ENCODE peak calls at places on chromosomes 16 and 17, in eight cellular contexts. One of them, this sample, is unnamed.

GRCh38 chr17:10748475-10749110 is 18.8 kb upstream of the TMEM220 start:
- DNase-seq in CD4-positive, alpha-beta T cell: no peak
- DNase-seq in fibroblast of mammary gland: no peak
- DNase-seq in K562: no peak
- DNase-seq in fibroblast of the aortic adventitia: no peak
- DNase-seq in osteoblast: no peak
- DNase-seq in cardiac fibroblast: no peak
- DNase-seq in AG04450: no peak
- DNase-seq in this sample: no peak

GRCh38 chr17:77687417-77687816 is 271.1 kb upstream of the TNRC6C start:
- DNase-seq in CD4-positive, alpha-beta T cell: no peak
- DNase-seq in fibroblast of mammary gland: no peak
- DNase-seq in K562: no peak
- DNase-seq in fibroblast of the aortic adventitia: no peak
- DNase-seq in osteoblast: no peak
- DNase-seq in cardiac fibroblast: no peak
- DNase-seq in AG04450: no peak
- DNase-seq in this sample: no peak

GRCh38 chr17:43737722-43738121 is 20.9 kb downstream of the SOST start:
- DNase-seq in CD4-positive, alpha-beta T cell: no peak
- DNase-seq in fibroblast of mammary gland: no peak
- DNase-seq in K562: no peak
- DNase-seq in fibroblast of the aortic adventitia: peak
- DNase-seq in osteoblast: no peak
- DNase-seq in cardiac fibroblast: no peak
- DNase-seq in AG04450: no peak
- DNase-seq in this sample: no peak

GRCh38 chr16:25747160-25747758 is 55.5 kb downstream of the HS3ST4 start:
- DNase-seq in CD4-positive, alpha-beta T cell: no peak
- DNase-seq in fibroblast of mammary gland: no peak
- DNase-seq in K562: peak
- DNase-seq in fibroblast of the aortic adventitia: peak
- DNase-seq in osteoblast: no peak
- DNase-seq in cardiac fibroblast: no peak
- DNase-seq in AG04450: no peak
- DNase-seq in this sample: no peak

GRCh38 chr16:75081179-75081859 is 35.3 kb downstream of the LDHD start:
- DNase-seq in CD4-positive, alpha-beta T cell: no peak
- DNase-seq in fibroblast of mammary gland: no peak
- DNase-seq in K562: no peak
- DNase-seq in fibroblast of the aortic adventitia: no peak
- DNase-seq in osteoblast: no peak
- DNase-seq in cardiac fibroblast: no peak
- DNase-seq in AG04450: no peak
- DNase-seq in this sample: no peak

GRCh38 chr17:39064374-39064773 is 87.1 kb downstream of the PLXDC1 start:
- DNase-seq in CD4-positive, alpha-beta T cell: no peak
- DNase-seq in fibroblast of mammary gland: peak
- DNase-seq in K562: no peak
- DNase-seq in fibroblast of the aortic adventitia: peak
- DNase-seq in osteoblast: peak
- DNase-seq in cardiac fibroblast: peak
- DNase-seq in AG04450: peak
- DNase-seq in this sample: peak

GRCh38 chr17:6894206-6894528 is 62.6 kb upstream of the TEKT1 start:
- DNase-seq in CD4-positive, alpha-beta T cell: no peak
- DNase-seq in fibroblast of mammary gland: peak
- DNase-seq in K562: no peak
- DNase-seq in fibroblast of the aortic adventitia: peak
- DNase-seq in osteoblast: peak
- DNase-seq in cardiac fibroblast: peak
- DNase-seq in AG04450: no peak
- DNase-seq in this sample: no peak

GRCh38 chr16:50267151-50267631 is 840 bp downstream of the ADCY7 start:
- DNase-seq in CD4-positive, alpha-beta T cell: no peak
- DNase-seq in fibroblast of mammary gland: no peak
- DNase-seq in K562: no peak
- DNase-seq in fibroblast of the aortic adventitia: no peak
- DNase-seq in osteoblast: peak
- DNase-seq in cardiac fibroblast: no peak
- DNase-seq in AG04450: no peak
- DNase-seq in this sample: no peak

GRCh38 chr17:33469911-33470310 is 176.8 kb upstream of the ASIC2 start:
- DNase-seq in CD4-positive, alpha-beta T cell: no peak
- DNase-seq in fibroblast of mammary gland: peak
- DNase-seq in K562: peak
- DNase-seq in fibroblast of the aortic adventitia: peak
- DNase-seq in osteoblast: no peak
- DNase-seq in cardiac fibroblast: peak
- DNase-seq in AG04450: peak
- DNase-seq in this sample: peak

GRCh38 chr16:86559802-86560305 is 4.8 kb upstream of the MTHFSD start:
- DNase-seq in CD4-positive, alpha-beta T cell: no peak
- DNase-seq in fibroblast of mammary gland: no peak
- DNase-seq in K562: no peak
- DNase-seq in fibroblast of the aortic adventitia: no peak
- DNase-seq in osteoblast: peak
- DNase-seq in cardiac fibroblast: no peak
- DNase-seq in AG04450: no peak
- DNase-seq in this sample: no peak

GRCh38 chr17:4554441-4554996 is 665 bp downstream of the MYBBP1A start:
- DNase-seq in CD4-positive, alpha-beta T cell: no peak
- DNase-seq in fibroblast of mammary gland: no peak
- DNase-seq in K562: no peak
- DNase-seq in fibroblast of the aortic adventitia: no peak
- DNase-seq in osteoblast: no peak
- DNase-seq in cardiac fibroblast: no peak
- DNase-seq in AG04450: no peak
- DNase-seq in this sample: no peak

GRCh38 chr17:4555863-4556646 is 871 bp upstream of the MYBBP1A start:
- DNase-seq in CD4-positive, alpha-beta T cell: no peak
- DNase-seq in fibroblast of mammary gland: no peak
- DNase-seq in K562: no peak
- DNase-seq in fibroblast of the aortic adventitia: no peak
- DNase-seq in osteoblast: peak
- DNase-seq in cardiac fibroblast: no peak
- DNase-seq in AG04450: no peak
- DNase-seq in this sample: no peak

GRCh38 chr17:4553669-4554068 is 1.5 kb downstream of the MYBBP1A start:
- DNase-seq in CD4-positive, alpha-beta T cell: no peak
- DNase-seq in fibroblast of mammary gland: no peak
- DNase-seq in K562: no peak
- DNase-seq in fibroblast of the aortic adventitia: no peak
- DNase-seq in osteoblast: no peak
- DNase-seq in cardiac fibroblast: no peak
- DNase-seq in AG04450: no peak
- DNase-seq in this sample: no peak

GRCh38 chr17:4556996-4557395 is 1.8 kb upstream of the MYBBP1A start:
- DNase-seq in CD4-positive, alpha-beta T cell: no peak
- DNase-seq in fibroblast of mammary gland: no peak
- DNase-seq in K562: no peak
- DNase-seq in fibroblast of the aortic adventitia: no peak
- DNase-seq in osteoblast: peak
- DNase-seq in cardiac fibroblast: no peak
- DNase-seq in AG04450: no peak
- DNase-seq in this sample: no peak

DNA sequence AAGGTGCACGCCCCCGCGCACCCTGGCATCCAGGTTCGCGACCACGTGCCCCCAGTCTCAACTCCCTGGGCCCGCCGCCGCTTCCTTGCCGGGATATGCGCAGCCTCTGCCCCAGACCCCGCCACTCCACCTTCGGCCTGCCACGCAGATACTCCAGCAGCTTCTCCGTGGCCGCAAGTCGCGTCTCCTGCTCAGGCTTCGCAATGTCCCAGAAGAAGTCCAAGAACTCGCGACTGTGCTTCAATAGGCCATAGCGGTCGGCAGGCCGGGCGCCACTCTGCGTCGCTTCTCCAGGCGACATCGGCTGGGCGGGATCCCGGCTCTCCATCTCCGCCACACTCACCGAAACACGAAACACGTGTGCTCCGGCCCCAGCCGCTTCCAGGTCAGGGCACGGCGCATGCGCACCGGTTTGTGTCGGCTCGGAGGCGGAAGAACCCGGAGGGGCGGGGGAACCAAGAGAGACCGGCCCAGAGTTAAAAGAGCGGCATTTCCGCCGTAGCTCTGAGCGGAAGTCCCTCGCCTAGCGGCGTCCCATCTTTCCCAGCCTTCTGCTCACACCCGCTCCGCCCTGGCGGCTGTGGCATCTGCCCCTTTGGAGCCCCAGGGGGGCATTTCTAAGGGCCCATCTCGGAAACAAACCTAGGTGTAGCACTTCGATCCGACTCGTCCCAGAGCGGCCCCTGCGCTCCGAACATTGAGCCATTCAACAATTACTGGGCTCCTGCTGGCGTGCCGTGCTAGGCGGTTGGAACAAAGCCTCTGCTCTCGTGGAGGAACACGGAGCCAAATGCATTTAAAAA is at the start of gene MYBBP1A:
- DNase-seq in CD4-positive, alpha-beta T cell: peak
- DNase-seq in fibroblast of mammary gland: peak
- DNase-seq in K562: peak
- DNase-seq in fibroblast of the aortic adventitia: peak
- DNase-seq in osteoblast: peak
- DNase-seq in cardiac fibroblast: peak
- DNase-seq in AG04450: peak
- DNase-seq in this sample: peak
- TF ChIP-seq CTCF in CD4-positive, alpha-beta T cell: no peak
- TF ChIP-seq CTCF in fibroblast of mammary gland: no peak
- TF ChIP-seq CTCF in K562: no peak
- TF ChIP-seq CTCF in fibroblast of the aortic adventitia: peak
- TF ChIP-seq CTCF in osteoblast: peak
- TF ChIP-seq CTCF in cardiac fibroblast: peak
- TF ChIP-seq CTCF in AG04450: peak
- TF ChIP-seq CTCF in this sample: peak

GRCh38 chr16:83609178-83609577 is 198.6 kb upstream of the HSBP1 start:
- DNase-seq in CD4-positive, alpha-beta T cell: no peak
- DNase-seq in fibroblast of mammary gland: no peak
- DNase-seq in K562: no peak
- DNase-seq in fibroblast of the aortic adventitia: peak
- DNase-seq in osteoblast: no peak
- DNase-seq in cardiac fibroblast: peak
- DNase-seq in AG04450: no peak
- DNase-seq in this sample: peak

GRCh38 chr16:83602797-83603735 is 204.7 kb upstream of the HSBP1 start:
- DNase-seq in CD4-positive, alpha-beta T cell: no peak
- DNase-seq in fibroblast of mammary gland: no peak
- DNase-seq in K562: no peak
- DNase-seq in fibroblast of the aortic adventitia: no peak
- DNase-seq in osteoblast: no peak
- DNase-seq in cardiac fibroblast: no peak
- DNase-seq in AG04450: no peak
- DNase-seq in this sample: no peak

GRCh38 chr16:83603981-83604570 is 203.7 kb upstream of the HSBP1 start:
- DNase-seq in CD4-positive, alpha-beta T cell: no peak
- DNase-seq in fibroblast of mammary gland: no peak
- DNase-seq in K562: no peak
- DNase-seq in fibroblast of the aortic adventitia: no peak
- DNase-seq in osteoblast: no peak
- DNase-seq in cardiac fibroblast: no peak
- DNase-seq in AG04450: no peak
- DNase-seq in this sample: peak

DNA sequence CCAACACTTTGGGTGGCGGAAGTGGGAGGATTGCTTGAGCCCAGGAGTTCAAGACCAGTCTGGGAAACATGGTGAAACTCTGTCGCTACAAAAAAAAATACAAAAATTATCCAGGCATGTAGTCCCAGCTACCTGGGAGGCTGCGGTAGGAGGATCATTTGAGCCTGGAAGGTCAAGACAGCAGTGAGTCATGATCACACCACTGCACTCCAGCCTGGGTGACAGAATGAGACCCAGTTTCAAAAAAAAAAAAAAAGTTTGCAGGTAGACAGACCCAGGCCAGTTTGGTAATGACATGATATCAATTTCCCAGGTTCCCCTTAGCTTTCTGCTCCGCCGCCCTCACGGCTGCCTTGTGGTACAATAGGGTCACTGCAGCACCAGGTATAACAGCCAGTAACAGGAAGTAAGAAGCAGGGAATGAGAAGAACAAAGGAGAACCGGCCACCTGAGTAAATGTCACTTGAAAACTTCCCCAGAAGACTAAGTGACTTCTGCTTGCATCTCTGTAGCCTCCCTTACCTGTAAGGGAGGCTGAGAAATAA is 201.2 kb upstream of the HSBP1 start:
- DNase-seq in CD4-positive, alpha-beta T cell: no peak
- DNase-seq in fibroblast of mammary gland: no peak
- DNase-seq in K562: peak
- DNase-seq in fibroblast of the aortic adventitia: no peak
- DNase-seq in osteoblast: no peak
- DNase-seq in cardiac fibroblast: no peak
- DNase-seq in AG04450: no peak
- DNase-seq in this sample: no peak
- TF ChIP-seq CTCF in CD4-positive, alpha-beta T cell: no peak
- TF ChIP-seq CTCF in fibroblast of mammary gland: no peak
- TF ChIP-seq CTCF in K562: peak
- TF ChIP-seq CTCF in fibroblast of the aortic adventitia: no peak
- TF ChIP-seq CTCF in osteoblast: no peak
- TF ChIP-seq CTCF in cardiac fibroblast: no peak
- TF ChIP-seq CTCF in AG04450: no peak
- TF ChIP-seq CTCF in this sample: no peak

DNA sequence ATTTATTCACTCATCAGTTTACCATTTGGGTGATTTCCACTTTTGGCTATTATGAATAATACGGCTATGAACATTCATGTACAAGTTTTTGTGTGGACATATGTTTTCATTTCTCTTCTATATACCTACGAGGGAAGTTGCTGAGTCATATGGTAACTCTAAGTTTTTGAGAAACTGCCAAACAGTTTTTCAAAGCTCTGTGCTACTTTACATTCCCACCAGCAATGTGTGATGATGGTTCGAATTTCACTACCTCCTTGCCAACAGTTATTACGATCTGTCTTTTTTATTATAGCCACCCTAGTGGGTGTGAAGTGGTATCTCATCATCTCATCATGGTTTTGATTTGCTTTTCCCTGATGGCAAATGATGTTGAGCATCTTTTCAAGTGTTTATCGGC is 63.7 kb upstream of the MRTFB start:
- DNase-seq in CD4-positive, alpha-beta T cell: no peak
- DNase-seq in fibroblast of mammary gland: peak
- DNase-seq in K562: no peak
- DNase-seq in fibroblast of the aortic adventitia: peak
- DNase-seq in osteoblast: no peak
- DNase-seq in cardiac fibroblast: peak
- DNase-seq in AG04450: no peak
- DNase-seq in this sample: peak
- TF ChIP-seq CTCF in CD4-positive, alpha-beta T cell: no peak
- TF ChIP-seq CTCF in fibroblast of mammary gland: no peak
- TF ChIP-seq CTCF in K562: no peak
- TF ChIP-seq CTCF in fibroblast of the aortic adventitia: peak
- TF ChIP-seq CTCF in osteoblast: peak
- TF ChIP-seq CTCF in cardiac fibroblast: no peak
- TF ChIP-seq CTCF in AG04450: no peak
- TF ChIP-seq CTCF in this sample: no peak

DNA sequence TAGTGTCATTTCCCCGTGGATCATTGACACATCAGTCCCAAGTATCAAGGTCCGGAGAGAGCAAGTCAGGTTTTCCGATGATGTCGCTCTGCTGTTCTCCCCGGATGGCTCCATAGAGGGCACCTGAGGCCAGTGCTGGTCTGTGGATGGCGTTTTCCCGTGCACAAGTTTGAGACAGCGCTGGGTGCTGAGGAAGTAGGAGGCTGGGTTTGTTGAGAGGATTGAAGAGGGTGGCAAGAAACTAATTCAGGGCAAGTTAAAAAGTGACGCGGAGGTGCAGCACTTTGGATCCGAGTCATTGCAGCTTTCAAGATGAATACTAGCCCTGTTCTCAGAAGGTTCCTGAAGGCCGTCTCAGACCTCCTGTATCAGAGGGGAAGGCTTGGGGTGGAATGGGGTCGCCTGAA is 7.7 kb downstream of the NUBP1 start:
- DNase-seq in CD4-positive, alpha-beta T cell: no peak
- DNase-seq in fibroblast of mammary gland: no peak
- DNase-seq in K562: no peak
- DNase-seq in fibroblast of the aortic adventitia: no peak
- DNase-seq in osteoblast: no peak
- DNase-seq in cardiac fibroblast: no peak
- DNase-seq in AG04450: no peak
- DNase-seq in this sample: no peak
- TF ChIP-seq CTCF in CD4-positive, alpha-beta T cell: no peak
- TF ChIP-seq CTCF in fibroblast of mammary gland: no peak
- TF ChIP-seq CTCF in K562: no peak
- TF ChIP-seq CTCF in fibroblast of the aortic adventitia: no peak
- TF ChIP-seq CTCF in osteoblast: no peak
- TF ChIP-seq CTCF in cardiac fibroblast: no peak
- TF ChIP-seq CTCF in AG04450: no peak
- TF ChIP-seq CTCF in this sample: no peak

This sample was measured in AG10803.